ENCODE peak calls at places on chromosomes 11 and 22, in eight cellular contexts. O, H, M, B, K, U, V and S are unnamed samples.

GRCh38 chr11:64092119-64092760 is 56.5 kb downstream of the FLRT1 start:
- DNase-seq in K (no peak), H (no peak), M (no peak), U (no peak), O (no peak), B (no peak), V (no peak), S (no peak)

GRCh38 chr11:82521427-82521826 is 212.2 kb downstream of the FAM181B start:
- DNase-seq in H (no peak), V (no peak), O (no peak), M (no peak), B (no peak), K (no peak), U (no peak), S (no peak)

GRCh38 chr11:19660076-19660475 is 52.6 kb upstream of the NAV2 start:
- DNase-seq in B (peak; percentile 36), H (no peak), V (no peak), O (no peak), U (no peak), M (no peak), K (peak; percentile 97), S (peak; percentile 76)

GRCh38 chr11:117314840-117315239 is 1.2 kb downstream of the BACE1 start:
- DNase-seq in B (no peak), M (no peak), K (no peak), O (no peak), V (peak; percentile 15), H (no peak), U (no peak), S (no peak)

GRCh38 chr11:19919050-19919561 is 206.5 kb downstream of the NAV2 start:
- DNase-seq in U (no peak), O (no peak), V (no peak), K (peak; percentile 97), B (peak; percentile 86), M (no peak), H (no peak), S (peak; percentile 89)

GRCh38 chr11:77424639-77425038 is 49.3 kb downstream of the PAK1 start:
- DNase-seq in U (no peak), V (no peak), O (no peak), B (no peak), M (no peak), K (no peak), H (no peak), S (no peak)

GRCh38 chr11:46050652-46051051 is 70.6 kb downstream of the PHF21A start:
- DNase-seq in V (no peak), U (no peak), O (no peak), H (no peak), K (no peak), B (no peak), M (no peak), S (no peak)

GRCh38 chr11:76102772-76103171 is 103.5 kb downstream of the WNT11 start:
- DNase-seq in V (no peak), O (no peak), U (no peak), B (no peak), H (no peak), M (peak; percentile 24), K (no peak), S (peak; percentile 27)

DNA sequence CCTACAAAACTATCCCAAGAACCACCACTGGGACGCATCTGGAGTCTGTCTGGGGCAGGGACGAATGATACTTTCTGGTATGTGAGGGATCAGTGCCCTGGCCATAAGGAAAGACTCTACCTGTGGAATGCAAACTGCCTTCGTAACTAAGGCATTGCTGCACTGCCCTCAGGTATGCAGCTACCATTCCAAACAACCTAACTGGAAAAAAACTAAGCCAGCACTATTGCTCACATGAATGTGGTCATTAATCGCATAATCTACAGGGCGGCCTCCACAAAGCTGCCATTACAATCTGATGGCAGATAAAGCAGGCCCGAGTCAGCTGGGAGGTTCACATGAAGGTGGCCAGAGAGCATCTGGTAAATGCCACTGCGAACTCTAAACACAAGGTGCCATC is 3.9 kb downstream of the PACSIN2 start:
- DNase-seq in V (no peak), U (no peak), M (no peak), K (no peak), B (no peak), H (no peak), O (peak; percentile 14), S (no peak)
- TF ChIP-seq CTCF in V (no peak), U (no peak), M (no peak), K (no peak), B (no peak), H (no peak), O (no peak), S (no peak)

DNA sequence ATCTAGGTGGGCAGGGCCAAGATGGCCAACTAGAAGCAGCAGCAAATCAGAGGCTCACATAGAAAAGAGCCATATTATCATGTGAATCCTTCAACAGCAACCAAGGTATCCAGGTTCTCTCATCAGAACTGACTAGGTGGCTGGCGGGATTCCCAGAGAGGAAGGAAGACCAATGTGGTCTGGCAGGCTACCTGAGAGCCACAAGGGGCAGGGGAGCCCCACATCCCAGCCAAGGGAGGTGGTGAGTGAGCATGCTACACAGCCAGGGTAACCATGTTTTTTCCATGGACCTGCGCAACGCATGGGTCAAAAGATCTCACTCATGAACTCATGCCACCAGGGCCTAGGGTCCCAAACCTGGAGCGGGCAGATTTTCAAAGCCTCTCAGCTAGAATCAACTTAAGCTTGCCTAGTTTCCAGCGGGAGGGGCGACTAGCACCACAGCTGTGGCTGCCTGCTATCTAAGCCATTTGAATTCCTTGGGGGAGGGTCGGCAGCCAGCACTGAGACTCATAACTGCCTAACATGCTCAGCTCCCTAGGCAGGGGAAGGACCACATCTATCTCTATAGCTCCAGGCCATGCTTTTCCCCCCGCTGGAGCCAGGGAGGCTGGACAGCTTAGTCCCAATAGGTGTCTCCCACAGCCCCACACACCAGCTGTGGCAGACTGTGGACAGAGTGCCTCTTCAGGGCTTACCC is 28.7 kb upstream of the CASP12 start:
- DNase-seq in O (no peak), K (peak; percentile 19), V (peak; percentile 43), M (no peak), B (no peak), U (peak; percentile 45), H (peak; percentile 47), S (peak; percentile 2)
- H3K9me3 ChIP-seq in O (peaks cover 3% of the 10 kb centered on the region), K (no peaks in the 10 kb centered on the region), V (no peaks in the 10 kb centered on the region), M (no peaks in the 10 kb centered on the region), B (no peaks in the 10 kb centered on the region), U (no peaks in the 10 kb centered on the region), H (peaks cover 10% of the 10 kb centered on the region), S (no peaks in the 10 kb centered on the region)

DNA sequence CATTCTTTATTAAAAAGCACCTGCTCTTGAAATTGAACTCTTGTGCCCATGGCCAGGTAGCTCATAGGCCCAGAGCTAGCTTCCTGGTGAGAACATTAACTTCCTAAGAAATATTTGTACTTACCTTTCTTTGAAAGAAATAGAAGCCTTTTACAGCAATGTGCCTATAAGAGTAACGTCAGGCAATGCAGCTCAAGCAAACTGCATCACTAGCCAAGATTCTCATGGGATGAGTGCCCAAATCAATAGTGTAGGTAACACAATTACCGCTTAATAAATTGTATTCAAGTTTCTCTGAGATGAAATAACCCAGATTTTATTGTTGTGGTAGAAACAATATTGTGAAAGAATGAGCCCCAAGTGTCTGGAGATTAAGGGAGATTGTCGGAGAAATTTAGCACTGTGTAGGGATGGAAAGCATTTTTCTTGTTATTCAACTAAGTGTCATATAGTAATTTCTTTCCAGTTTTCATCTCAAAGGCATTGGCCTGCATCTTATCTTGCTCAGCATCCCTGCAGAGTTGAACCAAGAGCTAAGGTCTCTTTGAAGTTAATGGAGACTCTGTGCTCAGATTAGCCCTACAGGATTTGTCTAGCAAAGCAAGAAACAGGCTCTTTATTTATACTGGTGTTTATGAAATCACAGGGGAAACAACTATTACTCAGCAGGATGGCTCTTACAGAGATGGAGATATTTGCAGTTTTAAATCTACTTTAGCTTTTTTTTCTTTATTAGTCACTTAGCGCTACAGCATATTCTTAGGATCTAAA is 321.0 kb upstream of the PDGFD start:
- DNase-seq in B (no peak), K (no peak), O (no peak), M (no peak), H (no peak), U (no peak), V (peak; percentile 2), S (no peak)
- TF ChIP-seq CTCF in B (no peak), K (no peak), O (no peak), M (no peak), H (no peak), U (no peak), V (no peak), S (no peak)

GRCh38 chr11:54979375-54979774 is 272.7 kb downstream of the OR4A5 start:
- DNase-seq in B (no peak), U (no peak), V (no peak), M (no peak), K (no peak), H (no peak), O (no peak), S (no peak)
- H3K9me3 ChIP-seq in B (peaks cover 98% of the 10 kb centered on the region), U (no peaks in the 10 kb centered on the region), V (peaks cover 56% of the 10 kb centered on the region), M (no peaks in the 10 kb centered on the region), K (peaks cover 79% of the 10 kb centered on the region), H (peaks cover 34% of the 10 kb centered on the region), O (peaks cover 98% of the 10 kb centered on the region), S (peaks cover 3% of the 10 kb centered on the region)

GRCh38 chr11:47377571-47378010 is 756 bp downstream of the SPI1 start:
- DNase-seq in B (no peak), K (no peak), U (no peak), H (no peak), M (no peak), O (no peak), V (no peak), S (no peak)

GRCh38 chr11:47376543-47377371 is 1.6 kb downstream of the SPI1 start:
- DNase-seq in O (peak; percentile 70), H (no peak), U (no peak), V (no peak), B (peak; percentile 77), M (no peak), K (no peak), S (peak; percentile 75)

GRCh38 chr11:47379317-47379716 is 970 bp upstream of the SPI1 start:
- DNase-seq in B (no peak), U (no peak), H (no peak), K (no peak), M (no peak), V (no peak), O (no peak), S (no peak)

GRCh38 chr11:47378836-47379170 is 456 bp upstream of the SPI1 start:
- DNase-seq in H (no peak), O (no peak), M (no peak), U (no peak), V (no peak), K (no peak), B (no peak), S (no peak)

GRCh38 chr11:47378011-47378835 is at the start of gene SPI1:
- DNase-seq in B (peak; percentile 90), O (peak; percentile 85), V (no peak), K (no peak), H (no peak), M (no peak), U (peak; percentile 49), S (no peak)
- TF ChIP-seq CTCF in B (no peak), O (no peak), V (no peak), K (no peak), H (no peak), M (no peak), U (no peak), S (no peak)